ENCODE peak calls at places on chromosomes 12 and 14, in six cellular contexts. One of them, this sample, is unnamed.

GRCh38 chr12:122006186-122006926 is 15.3 kb upstream of the BCL7A start:
- DNase-seq in MM.1S: no peak
- DNase-seq in hepatocyte: no peak
- DNase-seq in OCI-LY7: peak; percentile 93
- DNase-seq in SK-N-SH: no peak
- DNase-seq in PC-3: no peak
- DNase-seq in this sample: no peak

GRCh38 chr12:5456025-5456424 is 24.1 kb downstream of the NTF3 start:
- DNase-seq in hepatocyte: no peak
- DNase-seq in MM.1S: no peak
- DNase-seq in SK-N-SH: no peak
- DNase-seq in PC-3: no peak
- DNase-seq in OCI-LY7: no peak
- DNase-seq in this sample: no peak

GRCh38 chr12:94046626-94047410 is 101.6 kb upstream of the PLXNC1 start:
- DNase-seq in MM.1S: no peak
- DNase-seq in PC-3: no peak
- DNase-seq in SK-N-SH: no peak
- DNase-seq in OCI-LY7: no peak
- DNase-seq in hepatocyte: peak; percentile 61
- DNase-seq in this sample: no peak

GRCh38 chr12:49966511-49967041 is 4.9 kb downstream of the AQP5 start:
- DNase-seq in PC-3: no peak
- DNase-seq in MM.1S: no peak
- DNase-seq in SK-N-SH: no peak
- DNase-seq in hepatocyte: no peak
- DNase-seq in OCI-LY7: no peak
- DNase-seq in this sample: no peak

GRCh38 chr12:106581543-106582263 is 1.1 kb upstream of the RFX4 start:
- DNase-seq in SK-N-SH: peak; percentile 63
- DNase-seq in MM.1S: no peak
- DNase-seq in OCI-LY7: no peak
- DNase-seq in PC-3: no peak
- DNase-seq in hepatocyte: peak; percentile 52
- DNase-seq in this sample: peak; percentile 90

GRCh38 chr14:68144051-68144681 is 324.6 kb downstream of the RAD51B start:
- DNase-seq in hepatocyte: peak; percentile 64
- DNase-seq in OCI-LY7: no peak
- DNase-seq in PC-3: no peak
- DNase-seq in MM.1S: no peak
- DNase-seq in SK-N-SH: no peak
- DNase-seq in this sample: no peak

GRCh38 chr14:85475113-85475512 is 54.8 kb upstream of the FLRT2 start:
- DNase-seq in hepatocyte: no peak
- DNase-seq in SK-N-SH: no peak
- DNase-seq in MM.1S: no peak
- DNase-seq in PC-3: no peak
- DNase-seq in OCI-LY7: no peak
- DNase-seq in this sample: no peak

GRCh38 chr12:62332598-62332997 is 72.4 kb downstream of the USP15 start:
- DNase-seq in hepatocyte: no peak
- DNase-seq in MM.1S: no peak
- DNase-seq in OCI-LY7: no peak
- DNase-seq in SK-N-SH: no peak
- DNase-seq in PC-3: peak; percentile 23
- DNase-seq in this sample: no peak

GRCh38 chr14:66642264-66642663 is 134.3 kb downstream of the GPHN start:
- DNase-seq in OCI-LY7: no peak
- DNase-seq in SK-N-SH: no peak
- DNase-seq in hepatocyte: no peak
- DNase-seq in MM.1S: no peak
- DNase-seq in PC-3: no peak
- DNase-seq in this sample: no peak

GRCh38 chr14:26023967-26024366 is 573.9 kb downstream of the NOVA1 start:
- DNase-seq in PC-3: no peak
- DNase-seq in MM.1S: no peak
- DNase-seq in hepatocyte: no peak
- DNase-seq in SK-N-SH: no peak
- DNase-seq in OCI-LY7: no peak
- DNase-seq in this sample: no peak

GRCh38 chr12:46489951-46490388 is 117.4 kb upstream of the SLC38A2 start:
- DNase-seq in OCI-LY7: no peak
- DNase-seq in PC-3: no peak
- DNase-seq in MM.1S: no peak
- DNase-seq in SK-N-SH: no peak
- DNase-seq in hepatocyte: no peak
- DNase-seq in this sample: no peak

GRCh38 chr12:53696655-53697321 is 20.9 kb upstream of the ATP5MC2 start:
- DNase-seq in PC-3: no peak
- DNase-seq in hepatocyte: no peak
- DNase-seq in OCI-LY7: no peak
- DNase-seq in SK-N-SH: no peak
- DNase-seq in MM.1S: no peak
- DNase-seq in this sample: peak; percentile 25

GRCh38 chr12:127690161-127690560 is 576.8 kb upstream of the TMEM132C start:
- DNase-seq in SK-N-SH: no peak
- DNase-seq in MM.1S: no peak
- DNase-seq in hepatocyte: no peak
- DNase-seq in PC-3: peak; percentile 66
- DNase-seq in OCI-LY7: peak; percentile 5
- DNase-seq in this sample: peak; percentile 3

GRCh38 chr14:94536836-94537235 is 24.4 kb upstream of the SERPINA4 start:
- DNase-seq in PC-3: peak; percentile 5
- DNase-seq in SK-N-SH: no peak
- DNase-seq in hepatocyte: no peak
- DNase-seq in MM.1S: no peak
- DNase-seq in OCI-LY7: peak; percentile 37
- DNase-seq in this sample: peak; percentile 47

GRCh38 chr14:38716871-38717270 is 386.2 kb downstream of the SEC23A start:
- DNase-seq in MM.1S: no peak
- DNase-seq in SK-N-SH: peak; percentile 2
- DNase-seq in OCI-LY7: peak; percentile 41
- DNase-seq in hepatocyte: no peak
- DNase-seq in PC-3: peak; percentile 19
- DNase-seq in this sample: no peak

GRCh38 chr12:4119157-4119761 is 154.3 kb upstream of the CCND2 start:
- DNase-seq in PC-3: no peak
- DNase-seq in OCI-LY7: no peak
- DNase-seq in SK-N-SH: no peak
- DNase-seq in MM.1S: peak; percentile 99
- DNase-seq in hepatocyte: no peak
- DNase-seq in this sample: no peak

GRCh38 chr12:74424778-74425177 is 112.9 kb upstream of the ATXN7L3B start:
- DNase-seq in MM.1S: no peak
- DNase-seq in SK-N-SH: no peak
- DNase-seq in OCI-LY7: no peak
- DNase-seq in PC-3: no peak
- DNase-seq in hepatocyte: no peak
- DNase-seq in this sample: no peak

GRCh38 chr14:51488569-51489220 is 163.0 kb upstream of the FRMD6 start:
- DNase-seq in OCI-LY7: no peak
- DNase-seq in MM.1S: no peak
- DNase-seq in PC-3: no peak
- DNase-seq in hepatocyte: no peak
- DNase-seq in SK-N-SH: no peak
- DNase-seq in this sample: no peak

GRCh38 chr14:58817846-58818245 is 180.1 kb downstream of the DACT1 start:
- DNase-seq in OCI-LY7: no peak
- DNase-seq in hepatocyte: no peak
- DNase-seq in MM.1S: no peak
- DNase-seq in SK-N-SH: no peak
- DNase-seq in PC-3: no peak
- DNase-seq in this sample: no peak

GRCh38 chr14:86654558-86655184 is 1124.7 kb downstream of the FLRT2 start:
- DNase-seq in PC-3: peak; percentile 55
- DNase-seq in OCI-LY7: peak; percentile 49
- DNase-seq in SK-N-SH: peak; percentile 19
- DNase-seq in MM.1S: peak; percentile 35
- DNase-seq in hepatocyte: peak; percentile 66
- DNase-seq in this sample: peak; percentile 93

GRCh38 chr12:54631551-54631950 is 3.1 kb downstream of the LACRT start:
- DNase-seq in SK-N-SH: no peak
- DNase-seq in PC-3: no peak
- DNase-seq in MM.1S: no peak
- DNase-seq in hepatocyte: no peak
- DNase-seq in OCI-LY7: no peak
- DNase-seq in this sample: no peak

GRCh38 chr14:52075371-52075770 is 6.5 kb upstream of the NID2 start:
- DNase-seq in hepatocyte: no peak
- DNase-seq in SK-N-SH: no peak
- DNase-seq in PC-3: no peak
- DNase-seq in MM.1S: no peak
- DNase-seq in OCI-LY7: no peak
- DNase-seq in this sample: no peak

GRCh38 chr14:106522990-106523389 is 996.6 kb downstream of the TMEM121 start:
- DNase-seq in MM.1S: no peak
- DNase-seq in SK-N-SH: no peak
- DNase-seq in hepatocyte: no peak
- DNase-seq in PC-3: no peak
- DNase-seq in OCI-LY7: no peak
- DNase-seq in this sample: no peak

GRCh38 chr14:106513302-106513701 is 986.9 kb downstream of the TMEM121 start:
- DNase-seq in PC-3: no peak
- DNase-seq in OCI-LY7: no peak
- DNase-seq in SK-N-SH: no peak
- DNase-seq in MM.1S: no peak
- DNase-seq in hepatocyte: no peak
- DNase-seq in this sample: no peak

GRCh38 chr14:106518054-106518943 is 991.9 kb downstream of the TMEM121 start:
- DNase-seq in PC-3: no peak
- DNase-seq in OCI-LY7: peak; percentile 14
- DNase-seq in MM.1S: peak; percentile 62
- DNase-seq in hepatocyte: no peak
- DNase-seq in SK-N-SH: peak; percentile 11
- DNase-seq in this sample: peak; percentile 1
- TF ChIP-seq EZH2phosphoT487 in PC-3: no peak
- TF ChIP-seq EZH2phosphoT487 in OCI-LY7: no peak
- TF ChIP-seq EZH2phosphoT487 in MM.1S: no peak
- TF ChIP-seq EZH2phosphoT487 in hepatocyte: no peak
- TF ChIP-seq EZH2phosphoT487 in SK-N-SH: no peak
- TF ChIP-seq EZH2phosphoT487 in this sample: no peak

GRCh38 chr14:101217972-101218371 is 314.4 kb upstream of the RTL1 start:
- DNase-seq in OCI-LY7: no peak
- DNase-seq in MM.1S: no peak
- DNase-seq in PC-3: no peak
- DNase-seq in SK-N-SH: no peak
- DNase-seq in hepatocyte: no peak
- DNase-seq in this sample: no peak

GRCh38 chr14:101219896-101220703 is 316.6 kb upstream of the RTL1 start:
- DNase-seq in PC-3: no peak
- DNase-seq in MM.1S: no peak
- DNase-seq in hepatocyte: peak; percentile 63
- DNase-seq in OCI-LY7: no peak
- DNase-seq in SK-N-SH: no peak
- DNase-seq in this sample: no peak

GRCh38 chr14:101215936-101216335 is 312.4 kb upstream of the RTL1 start:
- DNase-seq in OCI-LY7: no peak
- DNase-seq in MM.1S: no peak
- DNase-seq in SK-N-SH: no peak
- DNase-seq in PC-3: no peak
- DNase-seq in hepatocyte: no peak
- DNase-seq in this sample: no peak

GRCh38 chr14:101215266-101215665 is 311.7 kb upstream of the RTL1 start:
- DNase-seq in OCI-LY7: no peak
- DNase-seq in MM.1S: no peak
- DNase-seq in hepatocyte: no peak
- DNase-seq in SK-N-SH: no peak
- DNase-seq in PC-3: no peak
- DNase-seq in this sample: no peak

GRCh38 chr14:101216725-101217463 is 313.4 kb upstream of the RTL1 start:
- DNase-seq in OCI-LY7: no peak
- DNase-seq in MM.1S: no peak
- DNase-seq in SK-N-SH: no peak
- DNase-seq in hepatocyte: peak; percentile 45
- DNase-seq in PC-3: no peak
- DNase-seq in this sample: no peak
- TF ChIP-seq EZH2phosphoT487 in OCI-LY7: no peak
- TF ChIP-seq EZH2phosphoT487 in MM.1S: no peak
- TF ChIP-seq EZH2phosphoT487 in SK-N-SH: no peak
- TF ChIP-seq EZH2phosphoT487 in hepatocyte: no peak
- TF ChIP-seq EZH2phosphoT487 in PC-3: no peak
- TF ChIP-seq EZH2phosphoT487 in this sample: no peak

DNA sequence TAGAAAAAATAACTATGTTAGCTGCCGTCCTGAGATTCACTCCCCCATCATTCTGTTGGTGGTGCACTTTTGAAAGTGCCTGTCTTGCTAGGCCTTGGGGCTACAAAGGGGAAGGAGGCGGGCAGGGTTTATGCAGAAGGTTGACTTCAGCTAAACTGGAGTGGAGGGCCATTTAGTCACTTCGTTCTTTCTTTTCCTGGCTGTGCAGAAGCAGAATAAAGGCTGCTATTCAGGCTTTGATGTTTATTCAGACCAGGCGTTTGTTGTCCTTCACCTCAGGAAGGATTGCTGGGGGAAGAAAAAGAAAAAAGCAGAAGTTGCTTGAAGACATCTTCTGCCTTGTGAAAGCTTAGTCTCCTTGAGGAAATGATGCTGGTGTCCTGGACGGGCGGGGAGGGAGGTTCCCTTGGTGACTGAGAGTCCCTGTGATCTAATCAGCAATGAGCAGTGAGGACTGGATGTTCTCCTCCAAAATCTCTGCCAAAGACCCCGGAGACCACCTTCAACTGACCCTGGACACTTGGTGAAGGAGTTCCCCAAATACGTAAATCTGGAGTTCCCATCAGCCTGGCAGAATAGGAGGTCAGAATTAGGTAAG is 4.0 kb downstream of the GLT1D1 start:
- DNase-seq in hepatocyte: no peak
- DNase-seq in PC-3: no peak
- DNase-seq in OCI-LY7: no peak
- DNase-seq in MM.1S: no peak
- DNase-seq in SK-N-SH: no peak
- DNase-seq in this sample: no peak
- TF ChIP-seq EZH2phosphoT487 in hepatocyte: no peak
- TF ChIP-seq EZH2phosphoT487 in PC-3: no peak
- TF ChIP-seq EZH2phosphoT487 in OCI-LY7: no peak
- TF ChIP-seq EZH2phosphoT487 in MM.1S: no peak
- TF ChIP-seq EZH2phosphoT487 in SK-N-SH: no peak
- TF ChIP-seq EZH2phosphoT487 in this sample: no peak

DNA sequence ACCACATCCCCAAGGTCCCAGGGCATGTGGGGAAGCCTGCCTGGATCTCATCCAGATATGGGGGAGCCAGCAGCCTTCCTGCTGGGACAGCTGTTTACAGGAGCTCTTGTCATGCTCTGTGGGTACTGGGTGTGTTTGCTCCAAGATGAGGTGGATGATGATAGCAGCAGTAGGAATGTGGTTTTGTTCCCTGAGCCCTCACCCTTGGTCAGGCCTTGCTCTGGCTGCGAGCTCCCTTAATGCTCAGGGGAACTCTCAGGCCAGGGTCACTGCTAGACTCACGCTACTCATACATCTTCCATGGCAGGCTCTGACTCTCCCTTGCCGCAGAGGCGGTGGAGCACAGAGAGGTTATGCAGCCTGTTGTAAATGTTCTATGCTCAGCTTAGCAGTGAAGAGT is 990.3 kb downstream of the AACS start:
- DNase-seq in PC-3: peak; percentile 57
- DNase-seq in hepatocyte: no peak
- DNase-seq in SK-N-SH: no peak
- DNase-seq in MM.1S: no peak
- DNase-seq in OCI-LY7: no peak
- DNase-seq in this sample: no peak
- TF ChIP-seq EZH2phosphoT487 in PC-3: no peak
- TF ChIP-seq EZH2phosphoT487 in hepatocyte: no peak
- TF ChIP-seq EZH2phosphoT487 in SK-N-SH: no peak
- TF ChIP-seq EZH2phosphoT487 in MM.1S: no peak
- TF ChIP-seq EZH2phosphoT487 in OCI-LY7: no peak
- TF ChIP-seq EZH2phosphoT487 in this sample: no peak

GRCh38 chr12:7555752-7556151 is 52.2 kb upstream of the CD163 start:
- DNase-seq in SK-N-SH: no peak
- DNase-seq in hepatocyte: peak; percentile 10
- DNase-seq in OCI-LY7: no peak
- DNase-seq in MM.1S: no peak
- DNase-seq in PC-3: peak; percentile 4
- DNase-seq in this sample: peak; percentile 7
- TF ChIP-seq EZH2phosphoT487 in SK-N-SH: no peak
- TF ChIP-seq EZH2phosphoT487 in hepatocyte: no peak
- TF ChIP-seq EZH2phosphoT487 in OCI-LY7: no peak
- TF ChIP-seq EZH2phosphoT487 in MM.1S: no peak
- TF ChIP-seq EZH2phosphoT487 in PC-3: no peak
- TF ChIP-seq EZH2phosphoT487 in this sample: no peak